ENCODE peak calls at places on chromosomes 6 and 20, in eight cellular contexts. S is K562, N is neural progenitor cell, X is GM23248, W is mesenchymal stem cell, J is IMR-90, Z is fibroblast of lung, Q is GM23338. Y is an unnamed sample.

GRCh38 chr6:24359640-24360454 is 2.0 kb upstream of the DCDC2 start:
- DNase-seq in W (peak; percentile 91), N (peak; percentile 88), Z (peak; percentile 64), Q (peak; percentile 93), S (peak; percentile 57), X (peak; percentile 86), J (peak; percentile 65), Y (peak; percentile 85)

GRCh38 chr20:17605131-17605660 is 35.3 kb downstream of the DSTN start:
- DNase-seq in Z (no peak), N (no peak), X (no peak), W (no peak), J (no peak), Q (no peak), S (no peak), Y (peak; percentile 8)

GRCh38 chr6:87518453-87518852 is 45.7 kb downstream of the SLC35A1 start:
- DNase-seq in N (no peak), J (no peak), S (no peak), X (no peak), Q (no peak), Z (no peak), W (no peak), Y (no peak)

GRCh38 chr6:20978176-20978614 is 443.9 kb downstream of the CDKAL1 start:
- DNase-seq in N (no peak), S (no peak), X (peak; percentile 83), Q (no peak), W (no peak), J (peak; percentile 91), Z (peak; percentile 85), Y (no peak)

GRCh38 chr6:111553580-111553979 is 52.1 kb downstream of the TRAF3IP2 start:
- DNase-seq in J (no peak), W (no peak), N (no peak), X (no peak), S (no peak), Z (no peak), Q (no peak), Y (no peak)

GRCh38 chr6:7468382-7469081 is 72.9 kb upstream of the DSP start:
- DNase-seq in J (peak; percentile 66), X (peak; percentile 87), W (peak; percentile 84), Z (peak; percentile 23), Q (no peak), N (no peak), S (peak; percentile 93), Y (peak; percentile 94)

GRCh38 chr6:7939864-7940228 is 29.3 kb upstream of the TXNDC5 start:
- DNase-seq in J (no peak), W (no peak), Q (no peak), Z (no peak), X (peak; percentile 44), N (peak; percentile 23), S (no peak), Y (no peak)

GRCh38 chr6:29011276-29011734 is 6.2 kb upstream of the ZNF311 start:
- DNase-seq in Q (peak; percentile 95), W (peak; percentile 53), N (peak; percentile 93), X (peak; percentile 87), Z (peak; percentile 67), J (peak; percentile 51), S (peak; percentile 91), Y (peak; percentile 92)

GRCh38 chr6:3202999-3203696 is 24.3 kb downstream of the TUBB2B start:
- DNase-seq in J (peak; percentile 81), Z (peak; percentile 23), Q (no peak), W (peak; percentile 74), N (no peak), X (peak; percentile 43), S (peak; percentile 75), Y (no peak)

GRCh38 chr6:141475269-141475668 is 657.5 kb upstream of the GJE1 start:
- DNase-seq in N (no peak), S (no peak), X (no peak), Q (no peak), Z (no peak), W (peak; percentile 33), J (peak; percentile 38), Y (no peak)

GRCh38 chr6:389143-389542 is 2.4 kb upstream of the IRF4 start:
- DNase-seq in X (no peak), J (no peak), W (no peak), Q (no peak), S (no peak), Z (no peak), N (no peak), Y (peak; percentile 68)

GRCh38 chr6:391559-392440 is at the start of gene IRF4:
- DNase-seq in J (no peak), X (peak; percentile 28), N (peak; percentile 73), Q (peak; percentile 72), W (no peak), Z (no peak), S (no peak), Y (peak; percentile 75)

GRCh38 chr6:388202-388903 is 3.2 kb upstream of the IRF4 start:
- DNase-seq in N (no peak), J (no peak), Z (peak; percentile 64), S (no peak), X (no peak), Q (no peak), W (no peak), Y (peak; percentile 39)

GRCh38 chr6:390914-391558 is 516 bp upstream of the IRF4 start:
- DNase-seq in S (no peak), W (no peak), Q (peak; percentile 77), N (peak; percentile 68), Z (peak; percentile 27), X (peak; percentile 42), J (no peak), Y (peak; percentile 91)

GRCh38 chr6:389622-390021 is 1.9 kb upstream of the IRF4 start:
- DNase-seq in N (no peak), Z (peak; percentile 35), Q (no peak), J (no peak), S (no peak), X (no peak), W (no peak), Y (peak; percentile 83)
- H3K4me3 ChIP-seq in N (no peak overlapping the region), Z (no peak overlapping the region), Q (no peak overlapping the region), J (no peak overlapping the region), S (no peak overlapping the region), X (no peak overlapping the region), W (no peak overlapping the region), Y (no peak overlapping the region)

DNA sequence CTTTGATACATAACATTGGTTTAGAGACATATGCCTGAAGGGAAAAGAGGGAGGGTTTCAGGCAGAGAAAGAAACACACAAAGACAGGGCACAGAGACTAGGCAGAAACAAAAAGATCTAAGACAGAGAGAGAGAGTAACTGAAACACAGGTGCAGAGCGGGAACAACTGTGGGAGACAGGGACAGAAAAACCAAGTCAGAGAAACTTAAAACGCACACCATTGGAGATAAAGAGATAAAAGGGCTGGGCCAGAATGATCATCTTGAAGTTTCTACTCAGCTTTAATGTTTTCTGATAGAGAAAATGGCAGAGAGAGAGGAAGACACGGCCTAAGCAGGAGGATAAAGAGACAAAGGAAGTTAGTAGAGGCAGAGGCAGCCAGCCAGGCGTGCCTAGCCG is 11.8 kb downstream of the UNC5CL start:
- DNase-seq in J (no peak), Q (no peak), Z (no peak), N (no peak), W (no peak), S (no peak), X (no peak), Y (no peak)
- H2AFZ ChIP-seq in J (peak overlapping the region; percentile 96), Q (peak overlapping the region; percentile 88), Z (peak overlapping the region; percentile 90), N (peak overlapping the region; percentile 48), W (peak overlapping the region; percentile 77), S (peak overlapping the region; percentile 97), X (peak overlapping the region; percentile 97), Y (peak overlapping the region; percentile 96)

GRCh38 chr6:157823523-157824370 is 701 bp downstream of the SNX9 start:
- DNase-seq in S (peak; percentile 85), X (peak; percentile 82), N (peak; percentile 52), J (peak; percentile 88), W (peak; percentile 80), Z (peak; percentile 85), Q (peak; percentile 49), Y (peak; percentile 76)

GRCh38 chr6:157823001-157823522 is at the start of gene SNX9:
- DNase-seq in Q (peak; percentile 87), W (peak; percentile 82), X (peak; percentile 93), S (peak; percentile 94), J (peak; percentile 72), N (peak; percentile 90), Z (peak; percentile 74), Y (peak; percentile 97)

GRCh38 chr6:157821342-157822033 is 1.6 kb upstream of the SNX9 start:
- DNase-seq in N (no peak), S (no peak), Z (no peak), J (peak; percentile 40), X (peak; percentile 64), W (no peak), Q (no peak), Y (peak; percentile 90)

GRCh38 chr6:157822221-157823000 is 635 bp upstream of the SNX9 start:
- DNase-seq in S (peak; percentile 40), J (no peak), W (peak; percentile 39), X (peak; percentile 31), Z (no peak), Q (peak; percentile 51), N (peak; percentile 52), Y (peak; percentile 75)

GRCh38 chr6:157825243-157825904 is 2.3 kb downstream of the SNX9 start:
- DNase-seq in J (peak; percentile 70), Q (no peak), N (no peak), X (peak; percentile 71), Z (peak; percentile 43), W (peak; percentile 54), S (peak; percentile 88), Y (peak; percentile 86)
- H3K4me3 ChIP-seq in J (peak overlapping the region; percentile 19), Q (peak overlapping the region; percentile 83), N (no peak overlapping the region), X (peak overlapping the region; percentile 94), Z (peak overlapping the region; percentile 81), W (no peak overlapping the region), S (peak overlapping the region; percentile 68), Y (peak overlapping the region; percentile 78)

GRCh38 chr6:33451606-33452005 is 2.8 kb upstream of the ZBTB9 start:
- DNase-seq in Q (no peak), Z (no peak), X (no peak), J (no peak), W (no peak), N (no peak), S (no peak), Y (peak; percentile 65)

GRCh38 chr6:33455051-33455450 is 675 bp downstream of the ZBTB9 start:
- DNase-seq in J (no peak), N (no peak), X (peak; percentile 14), Z (no peak), W (no peak), S (no peak), Q (no peak), Y (peak; percentile 65)

GRCh38 chr6:33452496-33452895 is 1.9 kb upstream of the ZBTB9 start:
- DNase-seq in W (no peak), S (no peak), X (no peak), Q (no peak), J (no peak), Z (no peak), N (no peak), Y (peak; percentile 81)

GRCh38 chr6:33454009-33454946 is at the start of gene ZBTB9:
- DNase-seq in S (peak; percentile 98), W (peak; percentile 97), Q (peak; percentile 98), J (peak; percentile 96), Z (peak; percentile 95), X (peak; percentile 99), N (peak; percentile 98), Y (peak; percentile 100)

DNA sequence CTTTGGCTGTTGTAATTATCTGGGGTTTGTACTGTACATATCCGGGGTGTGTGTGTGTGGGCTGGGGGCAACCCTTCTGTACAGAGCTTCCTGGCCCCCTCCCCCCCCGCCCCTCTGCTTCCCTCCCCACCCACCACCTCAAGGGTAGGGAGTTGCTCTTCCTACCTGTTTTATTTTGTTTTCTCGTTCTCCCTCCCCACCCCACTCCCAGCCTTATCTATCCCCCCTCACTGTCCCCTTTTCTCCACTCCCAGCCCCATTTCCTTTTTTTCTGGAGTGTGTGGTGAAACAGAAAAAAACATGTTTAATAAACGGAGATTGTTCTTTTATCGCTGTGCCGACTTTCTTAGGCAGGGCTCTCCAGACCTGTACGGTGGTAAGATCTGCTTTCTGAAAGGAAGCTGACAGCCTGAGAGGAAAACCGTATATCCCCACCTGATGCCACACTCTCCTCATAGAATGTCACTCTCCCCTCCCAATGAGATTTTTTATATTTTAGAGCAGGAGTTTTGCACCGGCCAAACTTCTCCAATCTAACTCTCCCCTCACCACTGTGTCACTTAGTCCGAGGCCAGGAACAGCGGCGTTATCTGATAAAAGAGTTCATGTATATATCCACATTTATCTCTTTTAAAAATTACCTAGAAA is 891 bp upstream of the ZBTB9 start:
- DNase-seq in S (no peak), X (peak; percentile 28), W (no peak), N (no peak), Z (no peak), J (no peak), Q (no peak), Y (peak; percentile 94)
- H2AFZ ChIP-seq in S (peak overlapping the region; percentile 73), X (peak overlapping the region; percentile 83), W (no peak overlapping the region), N (no peak overlapping the region), Z (no peak overlapping the region), J (peak overlapping the region; percentile 9), Q (no peak overlapping the region), Y (no peak overlapping the region)